ENCODE peak calls at places on chromosome 12, in six cellular contexts. S is PC-3, G is NCI-H1417, C is NCI-H1694 treated with DMSO at 0.1 percent for 48 hours, O is RPMI8226, D is RWPE2. M is an unnamed sample.

GRCh38 chr12:20044836-20045235 is 323.5 kb upstream of the PDE3A start:
- DNase-seq in S (peak), G (no peak), C (no peak), O (no peak), D (no peak), M (no peak)

GRCh38 chr12:12456637-12457036 is 99.8 kb downstream of the BORCS5 start:
- DNase-seq in S (no peak), G (no peak), C (no peak), O (no peak), D (no peak), M (no peak)

GRCh38 chr12:94831081-94831747 is 172.3 kb downstream of the NDUFA12 start:
- DNase-seq in S (no peak), G (no peak), C (no peak), O (peak), D (no peak), M (no peak)

GRCh38 chr12:83197483-83197914 is 510.8 kb downstream of the TMTC2 start:
- DNase-seq in S (no peak), G (no peak), C (no peak), O (no peak), D (no peak), M (no peak)

GRCh38 chr12:14896477-14897184 is 11.0 kb upstream of the MGP start:
- DNase-seq in S (no peak), G (no peak), C (peak), O (no peak), D (no peak), M (no peak)

GRCh38 chr12:123111498-123112165 is 39.3 kb downstream of the PITPNM2 start:
- DNase-seq in S (no peak), G (no peak), C (no peak), O (no peak), D (no peak), M (no peak)

GRCh38 chr12:69024413-69024812 is 91.4 kb upstream of the CPM start:
- DNase-seq in S (peak), G (peak), C (no peak), O (no peak), D (peak), M (no peak)

GRCh38 chr12:32595251-32595650 is 83.8 kb upstream of the DNM1L start:
- DNase-seq in S (peak), G (no peak), C (no peak), O (no peak), D (no peak), M (no peak)

GRCh38 chr12:104734541-104735075 is 223.5 kb downstream of the SLC41A2 start:
- DNase-seq in S (no peak), G (no peak), C (peak), O (no peak), D (no peak), M (no peak)

GRCh38 chr12:51954465-51955361 is 3.2 kb downstream of the ACVR1B start:
- DNase-seq in S (peak), G (no peak), C (no peak), O (no peak), D (no peak), M (no peak)

GRCh38 chr12:55847033-55847432 is 4.3 kb upstream of the MMP19 start:
- DNase-seq in S (no peak), G (no peak), C (no peak), O (no peak), D (no peak), M (peak)

GRCh38 chr12:12790956-12791355 is 5.5 kb downstream of the APOLD1 start:
- DNase-seq in S (no peak), G (no peak), C (peak), O (no peak), D (no peak), M (no peak)

GRCh38 chr12:62724947-62725447 is 210.0 kb downstream of the PPM1H start:
- DNase-seq in S (peak), G (no peak), C (no peak), O (no peak), D (peak), M (no peak)

GRCh38 chr12:51951843-51952722 is 584 bp downstream of the ACVR1B start:
- DNase-seq in S (peak), G (no peak), C (no peak), O (peak), D (no peak), M (no peak)

GRCh38 chr12:47769234-47770085 is 3.6 kb upstream of the SLC48A1 start:
- DNase-seq in S (no peak), G (no peak), C (no peak), O (no peak), D (no peak), M (no peak)

GRCh38 chr12:120259418-120260202 is 5.9 kb downstream of the PXN start:
- DNase-seq in S (no peak), G (no peak), C (no peak), O (no peak), D (no peak), M (no peak)

M was measured in KBM-7.